ENCODE peak calls at places on chromosomes 1 and 21, in seven cellular contexts. A, E, Z, F, O, U and K are unnamed samples.

GRCh38 chr1:229300099-229300757 is 29.3 kb downstream of the RAB4A start:
- DNase-seq in A (no peak), E (no peak), Z (peak), F (no peak), O (no peak), U (no peak), K (no peak)

GRCh38 chr1:73306899-73307555 is 890.9 kb downstream of the LRRIQ3 start:
- DNase-seq in A (no peak), E (no peak), Z (no peak), F (no peak), O (no peak), U (no peak), K (no peak)

GRCh38 chr1:231779081-231779480 is 152.5 kb downstream of the DISC1 start:
- DNase-seq in A (no peak), E (no peak), Z (no peak), F (no peak), O (no peak), U (no peak), K (no peak)

GRCh38 chr1:107327446-107327845 is 186.6 kb downstream of the NTNG1 start:
- DNase-seq in A (no peak), E (no peak), Z (no peak), F (no peak), O (no peak), U (no peak), K (no peak)

GRCh38 chr1:41868241-41868953 is 50.3 kb downstream of the HIVEP3 start:
- DNase-seq in A (no peak), E (no peak), Z (peak), F (no peak), O (no peak), U (no peak), K (no peak)

GRCh38 chr1:28287315-28287714 is 28.0 kb downstream of the SESN2 start:
- DNase-seq in A (no peak), E (no peak), Z (no peak), F (no peak), O (no peak), U (no peak), K (no peak)

GRCh38 chr21:45828580-45829565 is 152.7 kb upstream of the COL6A1 start:
- DNase-seq in A (peak), E (no peak), Z (no peak), F (no peak), O (no peak), U (no peak), K (no peak)

GRCh38 chr1:21289700-21290545 is at the start of gene ECE1:
- DNase-seq in A (peak), E (no peak), Z (peak), F (no peak), O (peak), U (no peak), K (peak)

GRCh38 chr1:79785964-79786363 is 779.4 kb upstream of the ADGRL4 start:
- DNase-seq in A (no peak), E (no peak), Z (no peak), F (no peak), O (no peak), U (no peak), K (no peak)

GRCh38 chr1:79777481-79778219 is 771.1 kb upstream of the ADGRL4 start:
- DNase-seq in A (no peak), E (no peak), Z (peak), F (no peak), O (no peak), U (no peak), K (no peak)

GRCh38 chr1:79775402-79775801 is 768.9 kb upstream of the ADGRL4 start:
- DNase-seq in A (no peak), E (no peak), Z (no peak), F (no peak), O (no peak), U (no peak), K (no peak)

DNA sequence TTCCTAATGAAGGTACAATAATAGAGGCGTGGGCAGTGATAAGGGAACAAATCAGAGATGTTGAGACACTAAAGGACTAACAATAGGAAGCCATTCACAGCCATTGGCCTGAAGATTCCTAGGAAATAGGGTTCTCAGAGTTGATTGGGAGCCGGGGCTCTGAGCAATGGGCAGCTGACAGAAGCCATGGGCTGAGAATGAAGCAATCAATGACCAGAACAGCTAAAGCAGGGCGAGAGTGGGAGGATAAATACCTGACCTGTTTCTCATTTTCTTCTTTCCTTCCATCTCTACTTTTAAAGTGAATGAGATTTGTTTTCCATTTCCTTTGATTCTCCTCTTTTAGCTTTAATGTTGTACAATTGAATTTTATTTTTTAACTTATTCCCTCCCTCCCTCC is 774.7 kb upstream of the ADGRL4 start:
- DNase-seq in A (no peak), E (peak), Z (no peak), F (no peak), O (peak), U (no peak), K (no peak)
- H2BK120ac ChIP-seq in A (no peak), E (no peak), Z (no peak), F (no peak), O (no peak), U (no peak), K (no peak)

GRCh38 chr1:6401673-6402072 is 8.1 kb upstream of the ACOT7 start:
- DNase-seq in A (no peak), E (no peak), Z (no peak), F (no peak), O (no peak), U (no peak), K (no peak)
- H3K18ac ChIP-seq in A (no peak), E (no peak), Z (no peak), F (no peak), O (no peak), U (no peak), K (no peak)

GRCh38 chr1:182666736-182667135 is 17.7 kb downstream of the RGS8 start:
- DNase-seq in A (no peak), E (peak), Z (peak), F (no peak), O (no peak), U (no peak), K (peak)
- H2BK120ac ChIP-seq in A (no peak), E (no peak), Z (no peak), F (no peak), O (no peak), U (no peak), K (no peak)

DNA sequence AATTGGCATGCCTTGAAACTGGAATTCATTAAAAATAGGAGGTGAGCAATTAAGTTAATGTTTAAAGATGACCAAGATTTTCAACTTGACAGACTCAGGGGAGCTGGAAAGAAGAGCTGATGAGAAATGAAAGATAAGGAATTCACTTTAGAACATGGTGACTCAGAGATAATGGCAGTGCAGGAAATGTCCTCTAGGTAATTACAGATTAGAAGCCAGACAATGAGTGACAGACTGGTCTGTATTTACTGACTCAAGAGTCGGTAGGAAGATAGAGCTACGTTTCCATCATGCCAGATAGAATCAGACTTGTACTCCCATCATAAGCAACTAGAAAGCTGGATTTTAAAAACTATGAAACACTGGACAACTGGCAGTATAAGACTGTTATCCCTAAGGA is 151.6 kb downstream of the AJAP1 start:
- DNase-seq in A (no peak), E (no peak), Z (peak), F (no peak), O (peak), U (no peak), K (no peak)
- H3K18ac ChIP-seq in A (no peak), E (no peak), Z (peak), F (no peak), O (no peak), U (no peak), K (no peak)

DNA sequence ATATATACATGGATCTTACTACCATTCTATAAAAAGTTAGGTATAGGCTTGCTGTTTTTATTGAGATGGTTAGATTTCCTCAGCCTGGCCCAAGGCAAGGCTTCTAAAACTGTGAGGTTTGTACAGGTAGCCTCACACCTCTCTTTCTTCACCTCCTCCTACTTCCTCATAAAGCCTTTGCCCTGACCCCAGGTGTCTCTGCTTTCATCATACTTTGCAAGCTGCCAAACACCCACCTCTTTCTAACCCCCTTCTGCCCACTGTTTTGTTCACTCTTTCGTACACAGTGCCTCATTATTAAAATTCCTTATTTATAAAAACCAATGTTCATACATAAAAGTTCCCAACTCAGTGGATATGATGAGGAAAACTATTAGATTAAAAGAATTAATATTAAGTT is 31.4 kb upstream of the SOAT1 start:
- DNase-seq in A (no peak), E (no peak), Z (no peak), F (no peak), O (no peak), U (no peak), K (no peak)
- H2BK120ac ChIP-seq in A (no peak), E (no peak), Z (no peak), F (no peak), O (no peak), U (no peak), K (no peak)

DNA sequence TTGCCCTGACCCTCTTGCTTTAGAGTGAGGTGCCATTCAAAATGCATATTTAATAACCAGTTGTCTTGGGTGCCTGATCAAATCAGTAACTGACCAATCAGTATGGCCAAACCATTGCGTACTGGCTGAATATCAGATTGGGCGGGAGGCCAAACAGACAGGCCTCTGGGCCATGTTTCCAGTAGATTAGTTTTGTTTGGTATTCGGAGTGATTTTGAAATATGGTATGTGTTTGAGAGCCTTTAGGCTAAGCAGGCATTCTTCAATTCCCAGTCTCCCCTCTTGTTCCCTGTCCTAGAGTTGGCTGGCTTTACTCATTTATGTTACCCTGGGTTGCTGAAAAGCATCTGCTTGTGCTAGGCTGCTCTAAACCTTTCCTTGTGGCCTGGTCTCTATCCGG is 80.1 kb downstream of the BACH1 start:
- DNase-seq in A (no peak), E (peak), Z (no peak), F (no peak), O (peak), U (no peak), K (no peak)
- H3K18ac ChIP-seq in A (no peak), E (peak), Z (no peak), F (no peak), O (no peak), U (no peak), K (no peak)

GRCh38 chr1:182210417-182210816 is 148.9 kb upstream of the ZNF648 start:
- DNase-seq in A (no peak), E (no peak), Z (no peak), F (no peak), O (no peak), U (no peak), K (no peak)
- H2BK120ac ChIP-seq in A (no peak), E (no peak), Z (no peak), F (no peak), O (no peak), U (no peak), K (no peak)

DNA sequence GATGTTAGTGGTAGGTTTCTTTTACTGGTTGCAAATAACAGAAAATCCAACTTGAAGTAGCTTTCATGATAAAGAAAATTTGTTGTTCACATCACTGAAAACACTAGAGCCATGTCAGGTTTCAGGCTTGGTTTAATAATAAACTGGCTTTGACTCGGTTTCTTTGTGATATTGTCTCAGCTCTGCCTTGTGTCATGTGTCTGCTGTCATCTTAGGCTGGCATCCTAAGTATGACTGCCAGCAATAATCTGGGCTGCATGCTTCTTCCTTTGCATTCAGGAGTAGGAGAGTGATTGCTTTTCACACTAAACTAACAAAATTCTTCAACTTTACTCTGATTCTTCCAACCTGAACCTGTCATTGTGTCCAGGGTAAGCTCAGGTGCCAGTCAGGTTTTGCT is 474.0 kb upstream of the B3GALT2 start:
- DNase-seq in A (no peak), E (no peak), Z (no peak), F (no peak), O (no peak), U (no peak), K (no peak)
- H3K18ac ChIP-seq in A (no peak), E (no peak), Z (no peak), F (no peak), O (no peak), U (no peak), K (no peak)

GRCh38 chr1:11052839-11053757 is 6.1 kb upstream of the MASP2 start:
- DNase-seq in A (no peak), E (no peak), Z (peak), F (no peak), O (no peak), U (no peak), K (no peak)

GRCh38 chr1:11054666-11055065 is 5.2 kb downstream of the SRM start:
- DNase-seq in A (no peak), E (no peak), Z (no peak), F (no peak), O (no peak), U (no peak), K (no peak)

GRCh38 chr1:11051781-11052510 is 4.9 kb upstream of the MASP2 start:
- DNase-seq in A (no peak), E (no peak), Z (no peak), F (no peak), O (no peak), U (no peak), K (no peak)

GRCh38 chr1:11054181-11054580 is 5.6 kb downstream of the SRM start:
- DNase-seq in A (no peak), E (no peak), Z (no peak), F (no peak), O (no peak), U (no peak), K (no peak)

GRCh38 chr1:11053758-11054137 is 6.1 kb downstream of the SRM start:
- DNase-seq in A (peak), E (peak), Z (peak), F (no peak), O (no peak), U (no peak), K (peak)
- H2BK120ac ChIP-seq in A (no peak), E (no peak), Z (no peak), F (no peak), O (no peak), U (no peak), K (no peak)

GRCh38 chr1:5802606-5803005 is 189.6 kb downstream of the NPHP4 start:
- DNase-seq in A (no peak), E (no peak), Z (no peak), F (no peak), O (no peak), U (no peak), K (no peak)
- H3K18ac ChIP-seq in A (no peak), E (no peak), Z (no peak), F (no peak), O (no peak), U (no peak), K (no peak)